ENCODE peak calls at places on chromosome 1, in nine cellular contexts. One of them, this sample, is unnamed.

GRCh38 chr1:63157085-63157484 is 165.3 kb upstream of the FOXD3 start:
- DNase-seq in A172: no peak
- DNase-seq in lung: no peak
- DNase-seq in HCEC 1CT: no peak
- DNase-seq in activated naive CD4-positive, alpha-beta T cell: no peak
- DNase-seq in cardiac muscle cell: no peak
- DNase-seq in EL: no peak
- DNase-seq in iPS-NIHi11: no peak
- DNase-seq in GM04504: no peak
- DNase-seq in this sample: no peak

GRCh38 chr1:104592926-104593325 is 843.2 kb downstream of the AMY1C start:
- DNase-seq in EL: no peak
- DNase-seq in GM04504: no peak
- DNase-seq in activated naive CD4-positive, alpha-beta T cell: no peak
- DNase-seq in cardiac muscle cell: no peak
- DNase-seq in HCEC 1CT: no peak
- DNase-seq in A172: no peak
- DNase-seq in iPS-NIHi11: no peak
- DNase-seq in lung: no peak
- DNase-seq in this sample: no peak

GRCh38 chr1:212260557-212261342 is 24.5 kb upstream of the PPP2R5A start:
- DNase-seq in GM04504: no peak
- DNase-seq in EL: no peak
- DNase-seq in lung: no peak
- DNase-seq in iPS-NIHi11: no peak
- DNase-seq in HCEC 1CT: no peak
- DNase-seq in activated naive CD4-positive, alpha-beta T cell: no peak
- DNase-seq in cardiac muscle cell: no peak
- DNase-seq in A172: peak
- DNase-seq in this sample: no peak

GRCh38 chr1:199404191-199404590 is 623.3 kb upstream of the NR5A2 start:
- DNase-seq in EL: peak
- DNase-seq in cardiac muscle cell: no peak
- DNase-seq in iPS-NIHi11: peak
- DNase-seq in GM04504: no peak
- DNase-seq in activated naive CD4-positive, alpha-beta T cell: no peak
- DNase-seq in lung: no peak
- DNase-seq in A172: peak
- DNase-seq in HCEC 1CT: peak
- DNase-seq in this sample: peak

GRCh38 chr1:230629511-230629910 is 12.8 kb upstream of the COG2 start:
- DNase-seq in GM04504: no peak
- DNase-seq in EL: peak
- DNase-seq in lung: no peak
- DNase-seq in activated naive CD4-positive, alpha-beta T cell: no peak
- DNase-seq in HCEC 1CT: no peak
- DNase-seq in cardiac muscle cell: no peak
- DNase-seq in iPS-NIHi11: no peak
- DNase-seq in A172: no peak
- DNase-seq in this sample: no peak

GRCh38 chr1:224565186-224565585 is 50.9 kb upstream of the CNIH3 start:
- DNase-seq in iPS-NIHi11: no peak
- DNase-seq in EL: peak
- DNase-seq in GM04504: peak
- DNase-seq in cardiac muscle cell: peak
- DNase-seq in A172: peak
- DNase-seq in lung: no peak
- DNase-seq in HCEC 1CT: peak
- DNase-seq in activated naive CD4-positive, alpha-beta T cell: no peak
- DNase-seq in this sample: no peak

GRCh38 chr1:179036844-179037465 is 11.3 kb downstream of the FAM20B start:
- DNase-seq in activated naive CD4-positive, alpha-beta T cell: no peak
- DNase-seq in iPS-NIHi11: no peak
- DNase-seq in HCEC 1CT: peak
- DNase-seq in cardiac muscle cell: no peak
- DNase-seq in lung: no peak
- DNase-seq in GM04504: no peak
- DNase-seq in EL: peak
- DNase-seq in A172: peak
- DNase-seq in this sample: no peak

GRCh38 chr1:62212411-62212810 is 17.8 kb downstream of the L1TD1 start:
- DNase-seq in iPS-NIHi11: no peak
- DNase-seq in activated naive CD4-positive, alpha-beta T cell: no peak
- DNase-seq in HCEC 1CT: no peak
- DNase-seq in lung: no peak
- DNase-seq in EL: no peak
- DNase-seq in GM04504: no peak
- DNase-seq in cardiac muscle cell: no peak
- DNase-seq in A172: no peak
- DNase-seq in this sample: no peak

GRCh38 chr1:45623972-45624371 is at the start of gene CCDC17:
- DNase-seq in HCEC 1CT: no peak
- DNase-seq in A172: no peak
- DNase-seq in activated naive CD4-positive, alpha-beta T cell: no peak
- DNase-seq in GM04504: no peak
- DNase-seq in EL: no peak
- DNase-seq in iPS-NIHi11: no peak
- DNase-seq in lung: no peak
- DNase-seq in cardiac muscle cell: no peak
- DNase-seq in this sample: no peak

GRCh38 chr1:219422811-219423598 is 189.9 kb downstream of the ZC3H11B start:
- DNase-seq in activated naive CD4-positive, alpha-beta T cell: no peak
- DNase-seq in cardiac muscle cell: no peak
- DNase-seq in iPS-NIHi11: no peak
- DNase-seq in A172: no peak
- DNase-seq in GM04504: no peak
- DNase-seq in lung: no peak
- DNase-seq in HCEC 1CT: peak
- DNase-seq in EL: peak
- DNase-seq in this sample: no peak

GRCh38 chr1:76933847-76934657 is 66.8 kb downstream of the ST6GALNAC5 start:
- DNase-seq in EL: no peak
- DNase-seq in cardiac muscle cell: no peak
- DNase-seq in iPS-NIHi11: no peak
- DNase-seq in GM04504: no peak
- DNase-seq in activated naive CD4-positive, alpha-beta T cell: no peak
- DNase-seq in A172: no peak
- DNase-seq in lung: no peak
- DNase-seq in HCEC 1CT: no peak
- DNase-seq in this sample: peak

GRCh38 chr1:224502459-224503160 is 68.0 kb upstream of the WDR26 start:
- DNase-seq in A172: peak
- DNase-seq in EL: no peak
- DNase-seq in cardiac muscle cell: peak
- DNase-seq in HCEC 1CT: no peak
- DNase-seq in lung: no peak
- DNase-seq in iPS-NIHi11: peak
- DNase-seq in activated naive CD4-positive, alpha-beta T cell: no peak
- DNase-seq in GM04504: no peak
- DNase-seq in this sample: peak

GRCh38 chr1:41435570-41436178 is 48.8 kb downstream of the EDN2 start:
- DNase-seq in activated naive CD4-positive, alpha-beta T cell: no peak
- DNase-seq in HCEC 1CT: no peak
- DNase-seq in EL: peak
- DNase-seq in iPS-NIHi11: peak
- DNase-seq in GM04504: no peak
- DNase-seq in A172: peak
- DNase-seq in cardiac muscle cell: no peak
- DNase-seq in lung: no peak
- DNase-seq in this sample: peak

This sample was measured in GM23338.